ENCODE peak calls at places on chromosomes 1 and 21, in six cellular contexts. H, M, Z, X, E and F are unnamed samples.

GRCh38 chr21:34602061-34602460 is 12.9 kb downstream of the RCAN1 start:
- DNase-seq in H (no peak), M (no peak), Z (no peak), X (no peak), E (no peak), F (no peak)

GRCh38 chr21:46151989-46152938 is 3.1 kb downstream of the FTCD start:
- DNase-seq in H (no peak), M (no peak), Z (no peak), X (no peak), E (no peak), F (no peak)

GRCh38 chr1:2494323-2494693 is 18.2 kb downstream of the PLCH2 start:
- DNase-seq in H (peak; percentile 59), M (no peak), Z (no peak), X (peak; percentile 60), E (no peak), F (no peak)

GRCh38 chr1:27138368-27138767 is 16.6 kb downstream of the SLC9A1 start:
- DNase-seq in H (no peak), M (no peak), Z (no peak), X (no peak), E (no peak), F (no peak)

GRCh38 chr1:56547977-56548376 is 31.4 kb downstream of the PLPP3 start:
- DNase-seq in H (no peak), M (no peak), Z (no peak), X (no peak), E (no peak), F (no peak)

GRCh38 chr1:234969011-234969441 is 159.6 kb downstream of the TOMM20 start:
- DNase-seq in H (no peak), M (no peak), Z (no peak), X (no peak), E (no peak), F (no peak)

GRCh38 chr1:165350861-165351260 is 5.7 kb downstream of the LMX1A start:
- DNase-seq in H (no peak), M (no peak), Z (no peak), X (no peak), E (no peak), F (no peak)

GRCh38 chr21:41709166-41709565 is 57.7 kb downstream of the RIPK4 start:
- DNase-seq in H (no peak), M (no peak), Z (no peak), X (no peak), E (no peak), F (no peak)

GRCh38 chr1:165854101-165854845 is 26.9 kb downstream of the UCK2 start:
- DNase-seq in H (peak; percentile 69), M (no peak), Z (no peak), X (peak; percentile 51), E (no peak), F (no peak)

GRCh38 chr1:161494069-161494735 is 11.1 kb upstream of the FCGR2A start:
- DNase-seq in H (no peak), M (no peak), Z (no peak), X (no peak), E (no peak), F (no peak)

GRCh38 chr1:87588445-87588844 is 259.8 kb downstream of the LMO4 start:
- DNase-seq in H (no peak), M (no peak), Z (no peak), X (no peak), E (no peak), F (no peak)

GRCh38 chr1:227855687-227856086 is 40.2 kb downstream of the PRSS38 start:
- DNase-seq in H (no peak), M (no peak), Z (no peak), X (no peak), E (no peak), F (no peak)

GRCh38 chr1:98099501-98099900 is 178.7 kb upstream of the DPYD start:
- DNase-seq in H (no peak), M (no peak), Z (no peak), X (no peak), E (no peak), F (no peak)

GRCh38 chr1:98172578-98172977 is 251.7 kb upstream of the DPYD start:
- DNase-seq in H (peak; percentile 13), M (no peak), Z (no peak), X (no peak), E (no peak), F (no peak)

GRCh38 chr1:155017021-155017945 is 14.7 kb downstream of the ZBTB7B start:
- DNase-seq in H (peak; percentile 92), M (peak; percentile 66), Z (peak; percentile 79), X (peak; percentile 90), E (peak; percentile 96), F (peak; percentile 88)

GRCh38 chr21:38170705-38171682 is 85.8 kb upstream of the KCNJ15 start:
- DNase-seq in H (peak; percentile 38), M (no peak), Z (no peak), X (no peak), E (no peak), F (no peak)

GRCh38 chr1:156993426-156994147 is 52.0 kb downstream of the ARHGEF11 start:
- DNase-seq in H (no peak), M (no peak), Z (no peak), X (no peak), E (no peak), F (no peak)

GRCh38 chr1:63362578-63362977 is 4.8 kb upstream of the ALG6 start:
- DNase-seq in H (no peak), M (no peak), Z (no peak), X (no peak), E (no peak), F (no peak)

GRCh38 chr1:239870194-239870593 is 221.5 kb upstream of the FMN2 start:
- DNase-seq in H (no peak), M (no peak), Z (no peak), X (no peak), E (no peak), F (no peak)

GRCh38 chr1:22643381-22643780 is at the start of gene C1QC:
- DNase-seq in H (no peak), M (no peak), Z (no peak), X (no peak), E (peak; percentile 78), F (no peak)